ENCODE peak calls at places on chromosomes 4 and X, in ten cellular contexts. One of them, this sample, is unnamed.
A peak's percentile ranks its signal among the peaks of the same experiment; 100 is the strongest.

GRCh38 chr4:6229671-6230501 is 29.5 kb upstream of the JAKMIP1 start:
- DNase-seq in GM04504: no peak
- DNase-seq in iPS-NIHi11: no peak
- DNase-seq in DMS79: no peak
- DNase-seq in AG08396: no peak
- DNase-seq in progenitor cell of endocrine pancreas: no peak
- DNase-seq in lower lobe of right lung: no peak
- DNase-seq in brain microvascular endothelial cell: no peak
- DNase-seq in AG08395: no peak
- DNase-seq in natural killer cell: no peak
- DNase-seq in this sample: no peak

GRCh38 chrX:9320940-9321339 is 143.9 kb upstream of the TBL1X start:
- DNase-seq in progenitor cell of endocrine pancreas: no peak
- DNase-seq in iPS-NIHi11: no peak
- DNase-seq in lower lobe of right lung: no peak
- DNase-seq in brain microvascular endothelial cell: no peak
- DNase-seq in AG08395: no peak
- DNase-seq in GM04504: no peak
- DNase-seq in AG08396: no peak
- DNase-seq in natural killer cell: no peak
- DNase-seq in DMS79: no peak
- DNase-seq in this sample: no peak

GRCh38 chr4:107578321-107578720 is 141.7 kb downstream of the PAPSS1 start:
- DNase-seq in GM04504: no peak
- DNase-seq in progenitor cell of endocrine pancreas: no peak
- DNase-seq in lower lobe of right lung: no peak
- DNase-seq in DMS79: no peak
- DNase-seq in AG08396: no peak
- DNase-seq in natural killer cell: no peak
- DNase-seq in AG08395: no peak
- DNase-seq in brain microvascular endothelial cell: no peak
- DNase-seq in iPS-NIHi11: no peak
- DNase-seq in this sample: no peak

GRCh38 chr4:105605493-105605892 is 53.1 kb downstream of the ARHGEF38 start:
- DNase-seq in lower lobe of right lung: no peak
- DNase-seq in brain microvascular endothelial cell: peak; percentile 28
- DNase-seq in iPS-NIHi11: no peak
- DNase-seq in progenitor cell of endocrine pancreas: no peak
- DNase-seq in AG08396: peak; percentile 8
- DNase-seq in AG08395: peak; percentile 10
- DNase-seq in natural killer cell: no peak
- DNase-seq in GM04504: peak; percentile 7
- DNase-seq in DMS79: no peak
- DNase-seq in this sample: no peak

GRCh38 chr4:37568494-37568893 is 117.7 kb downstream of the RELL1 start:
- DNase-seq in DMS79: no peak
- DNase-seq in iPS-NIHi11: peak; percentile 16
- DNase-seq in natural killer cell: no peak
- DNase-seq in GM04504: no peak
- DNase-seq in AG08396: no peak
- DNase-seq in progenitor cell of endocrine pancreas: no peak
- DNase-seq in brain microvascular endothelial cell: no peak
- DNase-seq in lower lobe of right lung: no peak
- DNase-seq in AG08395: no peak
- DNase-seq in this sample: no peak

GRCh38 chr4:148444296-148445070 is 2.3 kb upstream of the NR3C2 start:
- DNase-seq in AG08396: peak; percentile 24
- DNase-seq in iPS-NIHi11: peak; percentile 41
- DNase-seq in DMS79: no peak
- DNase-seq in natural killer cell: peak; percentile 26
- DNase-seq in AG08395: no peak
- DNase-seq in GM04504: no peak
- DNase-seq in brain microvascular endothelial cell: no peak
- DNase-seq in lower lobe of right lung: peak; percentile 60
- DNase-seq in progenitor cell of endocrine pancreas: peak; percentile 24
- DNase-seq in this sample: no peak

GRCh38 chrX:43949669-43950068 is 23.5 kb downstream of the NDP start:
- DNase-seq in AG08396: no peak
- DNase-seq in natural killer cell: peak; percentile 15
- DNase-seq in GM04504: no peak
- DNase-seq in AG08395: no peak
- DNase-seq in progenitor cell of endocrine pancreas: peak; percentile 16
- DNase-seq in lower lobe of right lung: peak; percentile 44
- DNase-seq in brain microvascular endothelial cell: no peak
- DNase-seq in DMS79: no peak
- DNase-seq in iPS-NIHi11: peak; percentile 44
- DNase-seq in this sample: no peak

GRCh38 chr4:143554728-143555597 is 41.5 kb downstream of the SMARCA5 start:
- DNase-seq in AG08396: no peak
- DNase-seq in lower lobe of right lung: no peak
- DNase-seq in iPS-NIHi11: no peak
- DNase-seq in brain microvascular endothelial cell: no peak
- DNase-seq in DMS79: no peak
- DNase-seq in GM04504: no peak
- DNase-seq in natural killer cell: no peak
- DNase-seq in progenitor cell of endocrine pancreas: no peak
- DNase-seq in AG08395: no peak
- DNase-seq in this sample: no peak

GRCh38 chr4:100681289-100681688 is 163.5 kb upstream of the EMCN start:
- DNase-seq in lower lobe of right lung: no peak
- DNase-seq in GM04504: no peak
- DNase-seq in AG08395: no peak
- DNase-seq in brain microvascular endothelial cell: no peak
- DNase-seq in iPS-NIHi11: no peak
- DNase-seq in AG08396: no peak
- DNase-seq in DMS79: no peak
- DNase-seq in natural killer cell: no peak
- DNase-seq in progenitor cell of endocrine pancreas: no peak
- DNase-seq in this sample: no peak

GRCh38 chrX:2652106-2652505 is 39.0 kb upstream of the CD99 start:
- DNase-seq in AG08395: no peak
- DNase-seq in AG08396: no peak
- DNase-seq in iPS-NIHi11: peak; percentile 31
- DNase-seq in natural killer cell: no peak
- DNase-seq in brain microvascular endothelial cell: no peak
- DNase-seq in GM04504: no peak
- DNase-seq in progenitor cell of endocrine pancreas: no peak
- DNase-seq in DMS79: no peak
- DNase-seq in lower lobe of right lung: no peak
- DNase-seq in this sample: no peak

GRCh38 chr4:146336413-146336807 is 122.1 kb downstream of the REELD1 start:
- DNase-seq in natural killer cell: no peak
- DNase-seq in AG08395: no peak
- DNase-seq in brain microvascular endothelial cell: peak; percentile 35
- DNase-seq in iPS-NIHi11: no peak
- DNase-seq in progenitor cell of endocrine pancreas: no peak
- DNase-seq in lower lobe of right lung: no peak
- DNase-seq in AG08396: no peak
- DNase-seq in DMS79: no peak
- DNase-seq in GM04504: no peak
- DNase-seq in this sample: no peak

GRCh38 chrX:150547511-150548115 is 20.8 kb upstream of the MTM1 start:
- DNase-seq in brain microvascular endothelial cell: peak; percentile 4
- DNase-seq in GM04504: no peak
- DNase-seq in iPS-NIHi11: peak; percentile 73
- DNase-seq in AG08396: peak; percentile 60
- DNase-seq in lower lobe of right lung: peak; percentile 82
- DNase-seq in DMS79: peak; percentile 12
- DNase-seq in natural killer cell: no peak
- DNase-seq in progenitor cell of endocrine pancreas: peak; percentile 38
- DNase-seq in AG08395: peak; percentile 59
- DNase-seq in this sample: no peak

GRCh38 chrX:40140706-40141499 is 43.1 kb upstream of the BCOR start:
- DNase-seq in brain microvascular endothelial cell: no peak
- DNase-seq in progenitor cell of endocrine pancreas: no peak
- DNase-seq in DMS79: no peak
- DNase-seq in natural killer cell: no peak
- DNase-seq in AG08396: peak; percentile 32
- DNase-seq in iPS-NIHi11: no peak
- DNase-seq in GM04504: no peak
- DNase-seq in AG08395: no peak
- DNase-seq in lower lobe of right lung: peak; percentile 57
- DNase-seq in this sample: no peak

GRCh38 chrX:154991476-154991875 is 31.0 kb downstream of the F8 start:
- DNase-seq in GM04504: no peak
- DNase-seq in AG08395: no peak
- DNase-seq in natural killer cell: no peak
- DNase-seq in DMS79: no peak
- DNase-seq in brain microvascular endothelial cell: no peak
- DNase-seq in AG08396: no peak
- DNase-seq in lower lobe of right lung: no peak
- DNase-seq in progenitor cell of endocrine pancreas: no peak
- DNase-seq in iPS-NIHi11: no peak
- DNase-seq in this sample: no peak

GRCh38 chr4:28723371-28723770 is 1862.7 kb downstream of the STIM2 start:
- DNase-seq in brain microvascular endothelial cell: no peak
- DNase-seq in AG08395: no peak
- DNase-seq in natural killer cell: no peak
- DNase-seq in iPS-NIHi11: peak; percentile 10
- DNase-seq in AG08396: no peak
- DNase-seq in GM04504: no peak
- DNase-seq in progenitor cell of endocrine pancreas: no peak
- DNase-seq in lower lobe of right lung: no peak
- DNase-seq in DMS79: no peak
- DNase-seq in this sample: no peak

GRCh38 chr4:159197260-159197884 is 94.5 kb downstream of the RAPGEF2 start:
- DNase-seq in AG08396: no peak
- DNase-seq in AG08395: no peak
- DNase-seq in brain microvascular endothelial cell: no peak
- DNase-seq in natural killer cell: no peak
- DNase-seq in lower lobe of right lung: no peak
- DNase-seq in iPS-NIHi11: no peak
- DNase-seq in progenitor cell of endocrine pancreas: no peak
- DNase-seq in GM04504: no peak
- DNase-seq in DMS79: no peak
- DNase-seq in this sample: no peak

GRCh38 chr4:67122029-67122428 is 423.3 kb downstream of the CENPC start:
- DNase-seq in brain microvascular endothelial cell: no peak
- DNase-seq in iPS-NIHi11: peak; percentile 38
- DNase-seq in AG08396: no peak
- DNase-seq in GM04504: no peak
- DNase-seq in lower lobe of right lung: no peak
- DNase-seq in progenitor cell of endocrine pancreas: no peak
- DNase-seq in AG08395: no peak
- DNase-seq in DMS79: no peak
- DNase-seq in natural killer cell: no peak
- DNase-seq in this sample: no peak

GRCh38 chr4:69025191-69025998 is 70.9 kb upstream of the UGT2B7 start:
- DNase-seq in natural killer cell: no peak
- DNase-seq in DMS79: no peak
- DNase-seq in AG08395: no peak
- DNase-seq in brain microvascular endothelial cell: no peak
- DNase-seq in progenitor cell of endocrine pancreas: peak; percentile 9
- DNase-seq in lower lobe of right lung: no peak
- DNase-seq in GM04504: no peak
- DNase-seq in AG08396: no peak
- DNase-seq in iPS-NIHi11: peak; percentile 42
- DNase-seq in this sample: no peak

GRCh38 chr4:19309365-19309764 is 942.3 kb upstream of the SLIT2 start:
- DNase-seq in natural killer cell: no peak
- DNase-seq in progenitor cell of endocrine pancreas: no peak
- DNase-seq in AG08396: peak; percentile 26
- DNase-seq in DMS79: no peak
- DNase-seq in brain microvascular endothelial cell: peak; percentile 49
- DNase-seq in iPS-NIHi11: peak; percentile 18
- DNase-seq in GM04504: peak; percentile 50
- DNase-seq in lower lobe of right lung: no peak
- DNase-seq in AG08395: peak; percentile 47
- DNase-seq in this sample: peak; percentile 55